ENCODE peak calls at places on chromosomes 2 and 18, in seven cellular contexts. D is AG10803; G is CD8-positive, alpha-beta memory T cell; R is AG20443; W is AG08395; E is left cardiac atrium; V is LNCaP clone FGC. L is an unnamed sample.
A peak's percentile ranks its signal among the peaks of the same experiment; 100 is the strongest.

GRCh38 chr2:147224070-147224469 is 620.8 kb upstream of the ACVR2A start:
- DNase-seq in R (peak; percentile 21), G (no peak), E (no peak), W (peak; percentile 15), V (no peak), D (no peak), L (no peak)

GRCh38 chr18:24762417-24762816 is 302.0 kb downstream of the HRH4 start:
- DNase-seq in W (no peak), E (no peak), V (no peak), R (no peak), G (no peak), D (peak; percentile 36), L (no peak)

GRCh38 chr2:165911981-165912380 is 41.6 kb downstream of the TTC21B start:
- DNase-seq in V (no peak), W (no peak), G (no peak), E (no peak), D (no peak), R (no peak), L (no peak)

GRCh38 chr18:63175264-63175663 is 144.3 kb downstream of the BCL2 start:
- DNase-seq in D (no peak), W (no peak), V (no peak), G (no peak), R (no peak), E (no peak), L (no peak)

GRCh38 chr2:160790738-160791137 is 297.1 kb upstream of the RBMS1 start:
- DNase-seq in E (no peak), V (no peak), W (no peak), G (no peak), D (peak; percentile 9), R (no peak), L (no peak)

GRCh38 chr18:68916734-68917133 is 118.9 kb downstream of the CCDC102B start:
- DNase-seq in D (no peak), R (peak; percentile 7), W (no peak), V (no peak), E (no peak), G (no peak), L (no peak)

GRCh38 chr2:72924353-72925240 is 7.3 kb downstream of the EMX1 start:
- DNase-seq in D (no peak), W (no peak), R (no peak), E (no peak), G (no peak), V (no peak), L (no peak)

GRCh38 chr2:143792602-143793001 is 663.4 kb downstream of the ARHGAP15 start:
- DNase-seq in G (no peak), W (no peak), E (no peak), V (no peak), D (no peak), R (no peak), L (no peak)

GRCh38 chr2:159564081-159564480 is 52.3 kb downstream of the BAZ2B start:
- DNase-seq in V (no peak), W (no peak), D (peak; percentile 64), E (no peak), R (no peak), G (no peak), L (peak; percentile 16)

GRCh38 chr2:224749136-224749535 is 33.0 kb upstream of the CCDC195 start:
- DNase-seq in W (no peak), E (no peak), R (no peak), G (no peak), D (no peak), V (no peak), L (no peak)

GRCh38 chr2:161217597-161218185 is 57.5 kb downstream of the TANK start:
- DNase-seq in E (no peak), G (no peak), W (no peak), V (no peak), D (no peak), R (no peak), L (no peak)

GRCh38 chr18:35756506-35757117 is 175.1 kb downstream of the GALNT1 start:
- DNase-seq in W (peak; percentile 75), V (peak; percentile 37), G (peak; percentile 55), D (peak; percentile 57), E (no peak), R (peak; percentile 79), L (peak; percentile 64)

GRCh38 chr2:33131108-33131507 is 184.4 kb downstream of the LTBP1 start:
- DNase-seq in V (no peak), R (no peak), G (no peak), E (no peak), W (no peak), D (peak; percentile 42), L (peak; percentile 46)

GRCh38 chr2:109429711-109430265 is 184.0 kb downstream of the SEPTIN10 start:
- DNase-seq in W (no peak), V (no peak), D (no peak), G (no peak), E (no peak), R (no peak), L (no peak)

GRCh38 chr2:119700866-119701265 is 21.9 kb downstream of the TMEM177 start:
- DNase-seq in R (no peak), D (no peak), E (no peak), V (no peak), W (no peak), G (no peak), L (no peak)

GRCh38 chr18:58580078-58580477 is 48.8 kb downstream of the ALPK2 start:
- DNase-seq in W (no peak), R (peak; percentile 30), G (no peak), V (no peak), D (peak; percentile 78), E (no peak), L (peak; percentile 38)

GRCh38 chr2:50953021-50953420 is 78.9 kb downstream of the NRXN1 start:
- DNase-seq in V (no peak), R (no peak), D (peak; percentile 27), E (no peak), W (no peak), G (no peak), L (no peak)

GRCh38 chr2:53640466-53640865 is 127.1 kb upstream of the CHAC2 start:
- DNase-seq in E (no peak), W (no peak), D (no peak), V (no peak), R (no peak), G (no peak), L (peak; percentile 8)